ENCODE peak calls at places on chromosomes 5 and 9, in four cellular contexts. D is H1, L is endodermal cell, G is GM12878. X is an unnamed sample.

GRCh38 chr9:108186996-108187395 is 668.8 kb downstream of the ACTL7B start:
- DNase-seq in D (no peak), L (no peak), G (no peak), X (peak; percentile 73)

GRCh38 chr5:174522641-174523260 is 201.6 kb upstream of the MSX2 start:
- DNase-seq in D (no peak), L (no peak), G (no peak), X (no peak)

GRCh38 chr5:154369682-154370081 is 76.1 kb upstream of the SAP30L start:
- DNase-seq in D (no peak), L (peak; percentile 69), G (no peak), X (no peak)

GRCh38 chr9:99637640-99638039 is 184.0 kb upstream of the NR4A3 start:
- DNase-seq in D (no peak), L (no peak), G (no peak), X (no peak)

GRCh38 chr9:90420714-90421513 is 221.7 kb downstream of the DIRAS2 start:
- DNase-seq in D (no peak), L (no peak), G (no peak), X (no peak)

GRCh38 chr5:151141535-151141934 is 16.0 kb downstream of the ANXA6 start:
- DNase-seq in D (peak; percentile 58), L (peak; percentile 65), G (no peak), X (no peak)

GRCh38 chr5:114686345-114686744 is 324.5 kb downstream of the KCNN2 start:
- DNase-seq in D (no peak), L (no peak), G (no peak), X (no peak)

GRCh38 chr5:55600536-55601208 is 65.9 kb upstream of the PLPP1 start:
- DNase-seq in D (peak; percentile 41), L (no peak), G (no peak), X (no peak)

GRCh38 chr5:73437126-73438047 is 11.2 kb downstream of the FOXD1 start:
- DNase-seq in D (peak; percentile 85), L (peak; percentile 91), G (no peak), X (peak; percentile 87)

GRCh38 chr5:74418709-74419108 is 221.8 kb downstream of the ENC1 start:
- DNase-seq in D (no peak), L (no peak), G (no peak), X (no peak)

GRCh38 chr9:125255781-125256391 is 5.7 kb upstream of the GAPVD1 start:
- DNase-seq in D (no peak), L (peak; percentile 69), G (no peak), X (no peak)

GRCh38 chr5:65753189-65753588 is 31.2 kb downstream of the NLN start:
- DNase-seq in D (no peak), L (no peak), G (no peak), X (no peak)

GRCh38 chr9:29958469-29958868 is 2385.2 kb upstream of the C9orf72 start:
- DNase-seq in D (no peak), L (no peak), G (no peak), X (no peak)

GRCh38 chr5:177416334-177416733 is 7.0 kb upstream of the F12 start:
- DNase-seq in D (no peak), L (no peak), G (no peak), X (no peak)

GRCh38 chr9:85741112-85741874 is 461 bp downstream of the AGTPBP1 start:
- DNase-seq in D (peak; percentile 76), L (peak; percentile 83), G (no peak), X (peak; percentile 89)

GRCh38 chr5:60652206-60652605 is 47.8 kb downstream of the DEPDC1B start:
- DNase-seq in D (no peak), L (no peak), G (no peak), X (no peak)

GRCh38 chr5:169762338-169763095 is 125.4 kb downstream of the DOCK2 start:
- DNase-seq in D (no peak), L (no peak), G (no peak), X (no peak)

GRCh38 chr5:143376911-143377838 is 26.3 kb downstream of the NR3C1 start:
- DNase-seq in D (no peak), L (peak; percentile 63), G (no peak), X (no peak)
- H3K27ac ChIP-seq in D (no peak overlapping the region), L (no peak overlapping the region), G (no peak overlapping the region), X (no peak overlapping the region)

GRCh38 chr5:81756016-81756415 is 5.1 kb upstream of the SSBP2 start:
- DNase-seq in D (no peak), L (no peak), G (no peak), X (no peak)

GRCh38 chr5:81752644-81752963 is 1.7 kb upstream of the SSBP2 start:
- DNase-seq in D (no peak), L (no peak), G (no peak), X (no peak)

GRCh38 chr5:81753429-81753828 is 2.5 kb upstream of the SSBP2 start:
- DNase-seq in D (no peak), L (no peak), G (no peak), X (no peak)

GRCh38 chr5:81755320-81755719 is 4.4 kb upstream of the SSBP2 start:
- DNase-seq in D (no peak), L (peak; percentile 80), G (no peak), X (no peak)

GRCh38 chr5:81754621-81755020 is 3.7 kb upstream of the SSBP2 start:
- DNase-seq in D (no peak), L (no peak), G (no peak), X (no peak)
- H3K9ac ChIP-seq in D (no peak overlapping the region), L (no peak overlapping the region), G (no peak overlapping the region), X (no peak overlapping the region)

GRCh38 chr5:1499851-1500250 is 23.9 kb downstream of the LPCAT1 start:
- DNase-seq in D (no peak), L (no peak), G (no peak), X (no peak)

GRCh38 chr5:1502737-1503120 is 21.0 kb downstream of the LPCAT1 start:
- DNase-seq in D (no peak), L (no peak), G (no peak), X (no peak)

GRCh38 chr5:1502046-1502736 is 21.6 kb downstream of the LPCAT1 start:
- DNase-seq in D (no peak), L (peak; percentile 71), G (no peak), X (no peak)

GRCh38 chr5:1500411-1501091 is 23.2 kb downstream of the LPCAT1 start:
- DNase-seq in D (no peak), L (no peak), G (no peak), X (no peak)

GRCh38 chr5:1501372-1502045 is 22.3 kb downstream of the LPCAT1 start:
- DNase-seq in D (no peak), L (no peak), G (no peak), X (no peak)
- H3K4me1 ChIP-seq in D (peaks cover 32% of the 10 kb centered on the region), L (no peaks in the 10 kb centered on the region), G (peaks cover 99% of the 10 kb centered on the region), X (no peaks in the 10 kb centered on the region)

GRCh38 chr5:138337685-138338410 is at the start of gene FAM53C:
- DNase-seq in D (peak; percentile 98), L (peak; percentile 97), G (peak; percentile 79), X (peak; percentile 97)
- H3K27ac ChIP-seq in D (peak within 1 kb of the TSS; percentile 100), L (peak within 1 kb of the TSS; percentile 100), G (peak within 1 kb of the TSS; percentile 96), X (peak within 1 kb of the TSS; percentile 99)